ENCODE peak calls at places on chromosomes 13 and 19, in ten cellular contexts. O, Y, F, X, J, B, Q, H, D and E are unnamed samples.

GRCh38 chr13:37587236-37587635 is 11.3 kb downstream of the POSTN start:
- DNase-seq in F (no peak), Y (no peak), B (no peak), H (no peak), Q (no peak), O (no peak), D (no peak), J (no peak), X (no peak), E (no peak)

GRCh38 chr13:67588607-67589006 is 358.5 kb upstream of the PCDH9 start:
- DNase-seq in Q (no peak), O (no peak), B (no peak), F (no peak), X (no peak), Y (no peak), J (no peak), D (no peak), H (no peak), E (no peak)

GRCh38 chr19:6161271-6161850 is 25.9 kb downstream of the ACSBG2 start:
- DNase-seq in O (peak; percentile 88), J (no peak), Y (peak; percentile 67), B (peak; percentile 37), X (no peak), D (no peak), H (peak; percentile 52), Q (no peak), F (no peak), E (peak; percentile 6)

GRCh38 chr13:95607363-95607762 is 37.1 kb downstream of the DZIP1 start:
- DNase-seq in X (no peak), D (no peak), O (no peak), Q (no peak), H (no peak), J (no peak), Y (no peak), F (peak; percentile 73), B (no peak), E (peak; percentile 57)

GRCh38 chr19:6717036-6717435 is 3.4 kb downstream of the C3 start:
- DNase-seq in D (no peak), F (no peak), J (no peak), Y (no peak), O (no peak), B (no peak), H (no peak), X (no peak), Q (no peak), E (no peak)

GRCh38 chr13:102117175-102117830 is 284.5 kb downstream of the FGF14 start:
- DNase-seq in O (no peak), Y (no peak), X (no peak), J (no peak), F (no peak), Q (no peak), D (no peak), H (no peak), B (no peak), E (no peak)

GRCh38 chr19:9937001-9937411 is 691 bp upstream of the OLFM2 start:
- DNase-seq in D (peak; percentile 7), Y (no peak), B (no peak), F (no peak), X (no peak), Q (no peak), O (no peak), H (no peak), J (no peak), E (no peak)

GRCh38 chr19:13986348-13986904 is 19.7 kb downstream of the RFX1 start:
- DNase-seq in B (no peak), F (peak; percentile 31), D (no peak), J (peak; percentile 68), Q (no peak), X (peak; percentile 94), Y (peak; percentile 92), O (peak; percentile 72), H (peak; percentile 100), E (peak; percentile 88)

GRCh38 chr19:33306853-33307792 is 4.8 kb upstream of the CEBPA start:
- DNase-seq in D (no peak), J (no peak), H (no peak), F (no peak), X (no peak), Q (no peak), B (no peak), Y (no peak), O (no peak), E (no peak)

GRCh38 chr13:104132849-104133248 is 1066.6 kb upstream of the SLC10A2 start:
- DNase-seq in F (no peak), Q (no peak), X (no peak), B (no peak), D (no peak), Y (no peak), O (no peak), J (no peak), H (no peak), E (no peak)

GRCh38 chr13:21436582-21436981 is 22.5 kb downstream of the ZDHHC20 start:
- DNase-seq in Q (no peak), J (no peak), O (no peak), B (no peak), F (no peak), X (no peak), Y (no peak), H (no peak), D (no peak), E (no peak)

GRCh38 chr19:16030964-16031871 is 45.1 kb upstream of the TPM4 start:
- DNase-seq in X (no peak), Q (no peak), H (no peak), B (no peak), O (no peak), D (no peak), F (no peak), J (no peak), Y (peak; percentile 36), E (no peak)

GRCh38 chr13:70959376-70959775 is 851.1 kb upstream of the KLHL1 start:
- DNase-seq in Q (no peak), Y (no peak), D (no peak), F (no peak), X (no peak), B (no peak), H (no peak), O (no peak), J (no peak), E (no peak)

GRCh38 chr13:114096811-114097503 is 35.5 kb downstream of the RASA3 start:
- DNase-seq in Y (peak; percentile 52), O (no peak), B (no peak), J (no peak), Q (no peak), F (no peak), D (no peak), X (no peak), H (no peak), E (no peak)

GRCh38 chr13:90447735-90448103 is 899.8 kb upstream of the MIR17HG start:
- DNase-seq in X (no peak), D (no peak), H (no peak), B (peak; percentile 31), O (peak; percentile 12), J (no peak), Q (no peak), F (peak; percentile 51), Y (no peak), E (peak; percentile 84)

GRCh38 chr19:35309481-35310279 is 17.7 kb downstream of the MAG start:
- DNase-seq in O (no peak), H (no peak), Q (no peak), D (no peak), X (no peak), F (peak; percentile 14), Y (no peak), B (no peak), J (no peak), E (no peak)

GRCh38 chr19:55173717-55174409 is 6.2 kb downstream of the SYT5 start:
- DNase-seq in X (no peak), F (peak; percentile 80), O (peak; percentile 75), Q (peak; percentile 69), Y (peak; percentile 74), D (peak; percentile 48), H (no peak), B (no peak), J (no peak), E (peak; percentile 90)

GRCh38 chr13:27022571-27023311 is 148.9 kb downstream of the USP12 start:
- DNase-seq in O (peak; percentile 61), B (no peak), X (no peak), D (no peak), F (peak; percentile 57), Y (no peak), Q (no peak), H (no peak), J (peak; percentile 61), E (peak; percentile 43)

GRCh38 chr19:31885280-31885853 is 460.0 kb upstream of the ZNF507 start:
- DNase-seq in D (no peak), Q (no peak), Y (no peak), O (no peak), J (no peak), F (no peak), B (no peak), H (no peak), X (no peak), E (no peak)

GRCh38 chr13:96397807-96398206 is 307.9 kb downstream of the HS6ST3 start:
- DNase-seq in H (no peak), J (no peak), D (no peak), O (peak; percentile 63), B (no peak), F (no peak), Y (no peak), X (no peak), Q (no peak), E (no peak)

GRCh38 chr13:29578300-29579048 is 17.0 kb downstream of the SLC7A1 start:
- DNase-seq in Y (no peak), F (peak; percentile 45), D (no peak), H (no peak), Q (no peak), J (no peak), X (no peak), B (no peak), O (peak; percentile 50), E (no peak)

GRCh38 chr13:21684576-21684975 is 13.7 kb downstream of the FGF9 start:
- DNase-seq in D (no peak), O (no peak), F (no peak), Y (no peak), Q (no peak), B (no peak), J (no peak), X (no peak), H (no peak), E (no peak)

GRCh38 chr13:94343243-94343585 is 136.3 kb downstream of the DCT start:
- DNase-seq in D (no peak), F (peak; percentile 50), Q (peak; percentile 43), H (no peak), J (no peak), O (no peak), B (no peak), X (no peak), Y (no peak), E (no peak)

GRCh38 chr13:99377641-99378040 is 70.4 kb upstream of the GPR183 start:
- DNase-seq in X (no peak), O (no peak), B (no peak), F (no peak), H (no peak), D (no peak), Q (no peak), J (no peak), Y (no peak), E (no peak)

GRCh38 chr13:42883771-42884170 is 102.4 kb downstream of the FAM216B start:
- DNase-seq in H (no peak), X (no peak), O (peak; percentile 23), Q (peak; percentile 6), F (peak; percentile 46), J (no peak), Y (no peak), B (no peak), D (no peak), E (peak; percentile 65)

GRCh38 chr13:111314852-111315251 is 5.6 kb upstream of the TEX29 start:
- DNase-seq in D (no peak), H (no peak), Y (no peak), F (no peak), B (no peak), O (no peak), X (no peak), J (no peak), Q (no peak), E (peak; percentile 49)

GRCh38 chr13:94657167-94657566 is 55.2 kb downstream of the SOX21 start:
- DNase-seq in B (no peak), O (no peak), F (no peak), Q (no peak), Y (no peak), J (no peak), H (no peak), D (no peak), X (no peak), E (no peak)

GRCh38 chr19:53772943-53773342 is 51.2 kb downstream of the NLRP12 start:
- DNase-seq in X (no peak), Q (peak; percentile 61), J (no peak), F (peak; percentile 74), H (no peak), Y (no peak), O (peak; percentile 84), D (no peak), B (peak; percentile 68), E (peak; percentile 61)